ENCODE peak calls at places on chromosome 10, in four cellular contexts. Q is K562, B is H1, U is HCT116. D is an unnamed sample.

GRCh38 chr10:130394832-130395231 is 258.6 kb downstream of the GLRX3 start:
- DNase-seq in Q (no peak), B (no peak), U (no peak), D (no peak)

GRCh38 chr10:35386594-35387174 is 50.4 kb downstream of the CCNY start:
- DNase-seq in Q (peak; percentile 58), B (no peak), U (no peak), D (no peak)

GRCh38 chr10:35304649-35305048 is 31.7 kb upstream of the CCNY start:
- DNase-seq in Q (no peak), B (no peak), U (no peak), D (no peak)

GRCh38 chr10:6269953-6270867 is 67.5 kb downstream of the PFKFB3 start:
- DNase-seq in Q (no peak), B (no peak), U (no peak), D (no peak)

GRCh38 chr10:14781763-14782162 is 7.1 kb upstream of the FAM107B start:
- DNase-seq in Q (no peak), B (no peak), U (no peak), D (no peak)

GRCh38 chr10:16626697-16627096 is 105.0 kb upstream of the C1QL3 start:
- DNase-seq in Q (no peak), B (no peak), U (no peak), D (peak; percentile 18)

GRCh38 chr10:48982584-48982983 is 42.9 kb upstream of the LRRC18 start:
- DNase-seq in Q (no peak), B (no peak), U (no peak), D (no peak)

GRCh38 chr10:107232013-107232412 is 67.5 kb upstream of the SORCS1 start:
- DNase-seq in Q (no peak), B (no peak), U (no peak), D (no peak)

GRCh38 chr10:47401874-47402645 is 18.0 kb upstream of the ZNF488 start:
- DNase-seq in Q (no peak), B (peak; percentile 47), U (no peak), D (no peak)

GRCh38 chr10:68153473-68154210 is 44.4 kb downstream of the MYPN start:
- DNase-seq in Q (no peak), B (peak; percentile 50), U (peak; percentile 90), D (peak; percentile 68)

GRCh38 chr10:19767876-19768275 is 48.4 kb upstream of the PLXDC2 start:
- DNase-seq in Q (no peak), B (peak; percentile 54), U (no peak), D (peak; percentile 16)

GRCh38 chr10:83539528-83540308 is 599.6 kb upstream of the GHITM start:
- DNase-seq in Q (no peak), B (no peak), U (no peak), D (no peak)

GRCh38 chr10:79146611-79147130 is 77.9 kb downstream of the ZMIZ1 start:
- DNase-seq in Q (no peak), B (no peak), U (no peak), D (no peak)

GRCh38 chr10:88271736-88272135 is 311.4 kb downstream of the RNLS start:
- DNase-seq in Q (no peak), B (no peak), U (no peak), D (no peak)

GRCh38 chr10:26887611-26888215 is 27.0 kb upstream of the ABI1 start:
- DNase-seq in Q (no peak), B (no peak), U (no peak), D (no peak)

GRCh38 chr10:1935912-1936311 is 198.6 kb upstream of the ADARB2 start:
- DNase-seq in Q (no peak), B (no peak), U (no peak), D (no peak)

GRCh38 chr10:87657370-87657769 is 2.3 kb upstream of the PAPSS2 start:
- DNase-seq in Q (no peak), B (no peak), U (no peak), D (no peak)

GRCh38 chr10:113752553-113752952 is 1.1 kb downstream of the PLEKHS1 start:
- DNase-seq in Q (no peak), B (no peak), U (no peak), D (no peak)

GRCh38 chr10:127939786-127940330 is 33.0 kb downstream of the PTPRE start:
- DNase-seq in Q (no peak), B (no peak), U (no peak), D (no peak)

GRCh38 chr10:16602104-16602735 is 80.5 kb upstream of the C1QL3 start:
- DNase-seq in Q (no peak), B (no peak), U (no peak), D (no peak)

GRCh38 chr10:63819753-63820347 is 298.6 kb downstream of the REEP3 start:
- DNase-seq in Q (peak; percentile 31), B (peak; percentile 75), U (peak; percentile 59), D (peak; percentile 25)

GRCh38 chr10:12466701-12467100 is 117.4 kb downstream of the CAMK1D start:
- DNase-seq in Q (no peak), B (no peak), U (no peak), D (no peak)

GRCh38 chr10:128078136-128078969 is 47.9 kb downstream of the MKI67 start:
- DNase-seq in Q (peak; percentile 48), B (peak; percentile 88), U (peak; percentile 28), D (peak; percentile 15)

GRCh38 chr10:49272251-49273081 is 26.5 kb upstream of the C10orf71 start:
- DNase-seq in Q (no peak), B (peak; percentile 30), U (no peak), D (no peak)

GRCh38 chr10:5659702-5660528 is 6.5 kb downstream of the ASB13 start:
- DNase-seq in Q (peak; percentile 42), B (no peak), U (peak; percentile 8), D (no peak)

GRCh38 chr10:1472178-1472577 is 265.1 kb downstream of the ADARB2 start:
- DNase-seq in Q (no peak), B (no peak), U (no peak), D (no peak)

GRCh38 chr10:75040576-75040975 is 70.9 kb upstream of the SAMD8 start:
- DNase-seq in Q (no peak), B (no peak), U (no peak), D (no peak)

GRCh38 chr10:97196213-97197029 is 10.7 kb upstream of the SLIT1 start:
- DNase-seq in Q (peak; percentile 69), B (peak; percentile 85), U (peak; percentile 45), D (peak; percentile 52)

GRCh38 chr10:15896654-15897053 is 36.3 kb upstream of the MINDY3 start:
- DNase-seq in Q (no peak), B (no peak), U (no peak), D (no peak)

GRCh38 chr10:33235271-33235884 is 99.1 kb downstream of the NRP1 start:
- DNase-seq in Q (no peak), B (no peak), U (no peak), D (no peak)

GRCh38 chr10:73898730-73899400 is 12.1 kb upstream of the PLAU start:
- DNase-seq in Q (no peak), B (no peak), U (no peak), D (no peak)

GRCh38 chr10:12194752-12195271 is 879 bp downstream of the NUDT5 start:
- DNase-seq in Q (no peak), B (no peak), U (no peak), D (no peak)

GRCh38 chr10:113494736-113495135 is 58.1 kb upstream of the HABP2 start:
- DNase-seq in Q (no peak), B (no peak), U (no peak), D (no peak)

GRCh38 chr10:59047957-59048618 is 128.4 kb upstream of the PHYHIPL start:
- DNase-seq in Q (no peak), B (no peak), U (no peak), D (no peak)

DNA sequence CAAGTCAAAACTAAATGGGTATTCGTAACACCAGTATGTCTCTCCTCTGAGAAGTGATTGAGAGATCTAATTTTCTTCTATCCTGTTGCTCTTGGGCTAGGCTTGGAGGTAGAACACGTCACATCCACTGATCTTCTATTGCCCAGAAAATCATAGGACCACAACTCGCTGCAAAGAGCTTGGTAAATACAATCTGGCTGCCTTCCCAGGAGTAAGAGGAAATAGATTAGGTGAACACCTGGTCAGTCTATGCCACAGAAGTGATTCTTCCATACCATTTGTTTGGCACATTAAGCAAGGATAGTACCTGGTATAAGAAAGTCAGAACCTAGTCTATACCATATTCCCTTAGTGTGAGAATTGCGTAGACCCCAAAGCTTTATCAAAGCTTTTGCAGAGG is 129.3 kb upstream of the PHYHIPL start:
- DNase-seq in Q (no peak), B (no peak), U (no peak), D (no peak)
- TF ChIP-seq YY1 in Q (no peak), B (no peak), U (no peak), D (no peak)

DNA sequence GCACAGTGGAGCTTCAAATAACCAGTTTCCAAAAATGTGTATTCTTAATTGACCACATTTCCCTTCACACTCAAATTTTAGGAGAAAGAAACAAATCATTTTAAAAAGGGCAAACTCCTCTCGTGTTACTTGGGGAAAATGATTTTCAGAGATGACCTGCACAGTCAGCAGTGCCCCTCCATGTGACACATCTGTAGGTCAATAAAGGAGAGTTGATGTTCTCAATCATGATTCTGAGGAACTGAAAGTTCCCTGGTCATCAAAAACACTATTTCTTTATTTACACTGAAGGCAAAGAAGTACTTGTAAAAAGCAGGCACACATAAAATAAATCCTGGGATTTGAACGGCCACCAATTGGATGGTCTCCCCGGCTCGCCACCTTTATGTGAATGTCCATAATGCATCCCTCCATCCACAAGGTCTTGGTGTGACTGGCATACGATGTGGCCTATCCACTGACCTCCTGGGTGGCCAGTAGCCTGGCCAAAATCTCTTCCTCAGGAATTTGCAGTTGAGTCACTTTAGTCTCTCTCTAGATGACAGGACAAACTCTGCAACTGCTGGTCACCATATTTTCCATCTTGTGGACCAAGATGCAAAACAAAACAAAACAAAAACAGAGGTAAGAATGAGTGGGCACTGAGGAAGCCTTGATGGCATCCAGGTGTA is 39.0 kb downstream of the CDK1 start:
- DNase-seq in Q (no peak), B (no peak), U (no peak), D (no peak)
- TF ChIP-seq ZNF274 in Q (no peak), B (no peak), U (no peak), D (no peak)

DNA sequence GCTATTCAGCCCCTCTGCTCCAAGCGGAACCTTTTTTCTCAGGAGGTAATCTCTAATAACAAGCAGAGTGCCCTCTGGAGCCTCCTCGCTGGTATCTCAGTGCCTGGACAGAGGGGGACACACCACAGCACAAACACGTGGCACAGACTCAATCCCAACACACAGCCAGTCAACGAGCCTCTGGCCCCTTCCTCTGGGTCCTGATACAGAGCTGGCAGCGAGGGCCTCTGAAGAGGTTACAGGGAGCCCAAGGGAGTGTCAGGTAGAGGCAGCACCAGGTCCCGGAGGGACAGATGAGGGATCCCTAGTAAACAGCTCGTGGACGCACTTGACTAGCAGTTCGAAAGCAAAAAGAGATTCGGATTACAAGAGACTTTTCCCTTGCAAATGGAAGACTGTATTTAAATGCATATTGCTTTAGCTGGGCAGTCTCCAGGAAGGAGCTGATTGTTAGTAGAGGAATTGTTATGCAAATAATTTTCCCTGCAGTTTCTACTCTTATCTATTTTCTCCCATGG is 14.1 kb downstream of the CXCL12 start:
- DNase-seq in Q (no peak), B (peak; percentile 80), U (no peak), D (peak; percentile 71)
- H3K27me3 ChIP-seq in Q (no peaks in the 10 kb centered on the region), B (no peaks in the 10 kb centered on the region), U (peaks cover 27% of the 10 kb centered on the region), D (no peaks in the 10 kb centered on the region)

GRCh38 chr10:102814873-102815661 is 22.1 kb downstream of the CYP17A1 start:
- DNase-seq in Q (no peak), B (no peak), U (no peak), D (no peak)
- TF ChIP-seq YY1 in Q (no peak), B (no peak), U (no peak), D (no peak)

GRCh38 chr10:94008526-94008925 is 14.8 kb downstream of the PLCE1 start:
- DNase-seq in Q (no peak), B (no peak), U (no peak), D (no peak)
- TF ChIP-seq ZNF274 in Q (no peak), B (no peak), U (no peak), D (no peak)

D was measured in NT2/D1.